ENCODE peak calls at places on chromosomes 16 and 17, in eight cellular contexts. B, D, C, H, O, V, E and M are unnamed samples.

GRCh38 chr17:57273471-57273870 is 17.1 kb downstream of the MSI2 start:
- DNase-seq in B (peak; percentile 64), D (no peak), C (no peak), H (no peak), O (no peak), V (no peak), E (no peak), M (no peak)

GRCh38 chr16:20166531-20167235 is 93.0 kb upstream of the GPR139 start:
- DNase-seq in B (no peak), D (no peak), C (no peak), H (no peak), O (no peak), V (no peak), E (no peak), M (no peak)

GRCh38 chr17:52140601-52141000 is 17.9 kb downstream of the CA10 start:
- DNase-seq in B (no peak), D (no peak), C (no peak), H (no peak), O (no peak), V (no peak), E (no peak), M (no peak)

GRCh38 chr17:81295678-81296381 is 723 bp upstream of the SLC38A10 start:
- DNase-seq in B (peak; percentile 85), D (no peak), C (no peak), H (no peak), O (peak; percentile 41), V (peak; percentile 43), E (peak; percentile 50), M (peak; percentile 82)

GRCh38 chr17:28191018-28191417 is 128.0 kb upstream of the TMEM97 start:
- DNase-seq in B (no peak), D (no peak), C (no peak), H (no peak), O (no peak), V (no peak), E (no peak), M (no peak)

GRCh38 chr17:50100480-50100883 is 5.3 kb downstream of the PDK2 start:
- DNase-seq in B (no peak), D (peak; percentile 32), C (no peak), H (no peak), O (no peak), V (no peak), E (no peak), M (no peak)

GRCh38 chr17:76868669-76869208 is 535 bp downstream of the MGAT5B start:
- DNase-seq in B (no peak), D (peak; percentile 45), C (no peak), H (no peak), O (no peak), V (no peak), E (no peak), M (peak; percentile 9)

GRCh38 chr17:48335858-48336500 is 94.0 kb downstream of the SKAP1 start:
- DNase-seq in B (peak; percentile 61), D (no peak), C (peak; percentile 4), H (no peak), O (no peak), V (peak; percentile 26), E (no peak), M (peak; percentile 53)

GRCh38 chr17:41739661-41740352 is 5.4 kb upstream of the HAP1 start:
- DNase-seq in B (peak; percentile 94), D (no peak), C (peak; percentile 56), H (no peak), O (no peak), V (peak; percentile 53), E (no peak), M (peak; percentile 96)

GRCh38 chr17:76304226-76305134 is 3.6 kb downstream of the QRICH2 start:
- DNase-seq in B (no peak), D (no peak), C (no peak), H (no peak), O (no peak), V (no peak), E (no peak), M (no peak)

GRCh38 chr17:66313995-66314659 is 11.7 kb downstream of the PRKCA start:
- DNase-seq in B (no peak), D (no peak), C (no peak), H (no peak), O (no peak), V (no peak), E (peak; percentile 60), M (no peak)

GRCh38 chr17:18996458-18996857 is 8.1 kb downstream of the FAM83G start:
- DNase-seq in B (no peak), D (no peak), C (no peak), H (no peak), O (no peak), V (no peak), E (no peak), M (no peak)

GRCh38 chr16:9384141-9384540 is 292.7 kb downstream of the HAPSTR1 start:
- DNase-seq in B (no peak), D (no peak), C (no peak), H (no peak), O (no peak), V (no peak), E (no peak), M (no peak)

GRCh38 chr17:57861000-57861736 is 11.3 kb upstream of the MRPS23 start:
- DNase-seq in B (no peak), D (peak; percentile 79), C (no peak), H (no peak), O (peak; percentile 66), V (no peak), E (peak; percentile 45), M (no peak)

GRCh38 chr17:73575470-73576235 is 68.6 kb downstream of the SDK2 start:
- DNase-seq in B (no peak), D (no peak), C (no peak), H (no peak), O (no peak), V (no peak), E (no peak), M (no peak)

GRCh38 chr16:50244504-50245416 is 21.6 kb upstream of the ADCY7 start:
- DNase-seq in B (peak; percentile 11), D (no peak), C (no peak), H (peak; percentile 52), O (no peak), V (no peak), E (no peak), M (no peak)

GRCh38 chr17:45020354-45021138 is 30.9 kb downstream of the DCAKD start:
- DNase-seq in B (no peak), D (no peak), C (no peak), H (peak; percentile 70), O (no peak), V (no peak), E (no peak), M (no peak)

GRCh38 chr17:56699186-56699895 is 105.8 kb downstream of the NOG start:
- DNase-seq in B (peak; percentile 97), D (no peak), C (peak; percentile 92), H (no peak), O (no peak), V (peak; percentile 99), E (no peak), M (peak; percentile 99)

GRCh38 chr17:32504166-32504990 is 17.6 kb downstream of the CDK5R1 start:
- DNase-seq in B (no peak), D (no peak), C (peak; percentile 31), H (no peak), O (no peak), V (peak; percentile 43), E (no peak), M (no peak)

GRCh38 chr17:72119963-72120877 is 600 bp upstream of the SOX9 start:
- DNase-seq in B (peak; percentile 70), D (peak; percentile 77), C (no peak), H (no peak), O (no peak), V (peak; percentile 48), E (no peak), M (peak; percentile 77)

GRCh38 chr16:89136931-89137330 is 34.6 kb upstream of the CDH15 start:
- DNase-seq in B (no peak), D (peak; percentile 40), C (no peak), H (no peak), O (no peak), V (no peak), E (no peak), M (no peak)

GRCh38 chr16:23754594-23755483 is at the start of gene CHP2:
- DNase-seq in B (no peak), D (peak; percentile 70), C (no peak), H (peak; percentile 81), O (no peak), V (no peak), E (peak; percentile 10), M (peak; percentile 20)

GRCh38 chr16:58026705-58027340 is 1.3 kb downstream of the MMP15 start:
- DNase-seq in B (no peak), D (no peak), C (no peak), H (no peak), O (no peak), V (no peak), E (no peak), M (no peak)

GRCh38 chr17:44170499-44171201 is at the start of gene ASB16:
- DNase-seq in B (no peak), D (no peak), C (no peak), H (no peak), O (peak; percentile 41), V (peak; percentile 49), E (no peak), M (no peak)

GRCh38 chr16:56617212-56618085 is 8.1 kb upstream of the MT1E start:
- DNase-seq in B (peak; percentile 56), D (peak; percentile 90), C (no peak), H (peak; percentile 80), O (peak; percentile 65), V (peak; percentile 66), E (peak; percentile 78), M (peak; percentile 54)

GRCh38 chr17:7043544-7044268 is at the start of gene SLC16A11:
- DNase-seq in B (no peak), D (peak; percentile 79), C (no peak), H (no peak), O (no peak), V (peak; percentile 47), E (peak; percentile 52), M (no peak)

GRCh38 chr17:81713556-81714411 is 1.7 kb downstream of the SLC25A10 start:
- DNase-seq in B (no peak), D (no peak), C (no peak), H (no peak), O (no peak), V (no peak), E (no peak), M (no peak)

GRCh38 chr17:59652119-59652518 is 32.4 kb downstream of the CLTC start:
- DNase-seq in B (no peak), D (no peak), C (peak; percentile 38), H (no peak), O (no peak), V (peak; percentile 22), E (no peak), M (no peak)

GRCh38 chr17:16013943-16014407 is 14.4 kb downstream of the TTC19 start:
- DNase-seq in B (peak; percentile 84), D (no peak), C (peak; percentile 22), H (no peak), O (no peak), V (peak; percentile 53), E (no peak), M (peak; percentile 70)

GRCh38 chr16:54353097-54353496 is 66.5 kb upstream of the IRX3 start:
- DNase-seq in B (no peak), D (no peak), C (no peak), H (no peak), O (no peak), V (no peak), E (no peak), M (no peak)